ENCODE peak calls at places on chromosomes 12 and 14, in seven cellular contexts. One of them, this sample, is unnamed.

GRCh38 chr12:62766516-62766915 is 168.4 kb downstream of the PPM1H start:
- DNase-seq in fibroblast of lung: no peak
- DNase-seq in MM.1S: no peak
- DNase-seq in neural progenitor cell: no peak
- DNase-seq in neuronal stem cell: no peak
- DNase-seq in GM23248: no peak
- DNase-seq in endothelial cell of umbilical vein: no peak
- DNase-seq in this sample: no peak

GRCh38 chr12:75623631-75624118 is 112.3 kb upstream of the KRR1 start:
- DNase-seq in fibroblast of lung: peak
- DNase-seq in MM.1S: no peak
- DNase-seq in neural progenitor cell: no peak
- DNase-seq in neuronal stem cell: no peak
- DNase-seq in GM23248: peak
- DNase-seq in endothelial cell of umbilical vein: peak
- DNase-seq in this sample: peak

GRCh38 chr12:107374136-107374535 is 280.8 kb upstream of the CRY1 start:
- DNase-seq in fibroblast of lung: no peak
- DNase-seq in MM.1S: no peak
- DNase-seq in neural progenitor cell: no peak
- DNase-seq in neuronal stem cell: no peak
- DNase-seq in GM23248: no peak
- DNase-seq in endothelial cell of umbilical vein: no peak
- DNase-seq in this sample: no peak

GRCh38 chr14:92625213-92625612 is 111.6 kb downstream of the RIN3 start:
- DNase-seq in fibroblast of lung: peak
- DNase-seq in MM.1S: no peak
- DNase-seq in neural progenitor cell: no peak
- DNase-seq in neuronal stem cell: no peak
- DNase-seq in GM23248: peak
- DNase-seq in endothelial cell of umbilical vein: no peak
- DNase-seq in this sample: peak

GRCh38 chr12:132071837-132072384 is 72.2 kb downstream of the DDX51 start:
- DNase-seq in fibroblast of lung: no peak
- DNase-seq in MM.1S: no peak
- DNase-seq in neural progenitor cell: no peak
- DNase-seq in neuronal stem cell: no peak
- DNase-seq in GM23248: no peak
- DNase-seq in endothelial cell of umbilical vein: no peak
- DNase-seq in this sample: peak

GRCh38 chr14:77498984-77499527 is 440 bp upstream of the ISM2 start:
- DNase-seq in fibroblast of lung: no peak
- DNase-seq in MM.1S: no peak
- DNase-seq in neural progenitor cell: peak
- DNase-seq in neuronal stem cell: peak
- DNase-seq in GM23248: peak
- DNase-seq in endothelial cell of umbilical vein: no peak
- DNase-seq in this sample: no peak

GRCh38 chr12:75656650-75657049 is 145.2 kb upstream of the KRR1 start:
- DNase-seq in fibroblast of lung: peak
- DNase-seq in MM.1S: no peak
- DNase-seq in neural progenitor cell: no peak
- DNase-seq in neuronal stem cell: no peak
- DNase-seq in GM23248: peak
- DNase-seq in endothelial cell of umbilical vein: no peak
- DNase-seq in this sample: peak

GRCh38 chr14:68690106-68690960 is 102.5 kb downstream of the ZFP36L1 start:
- DNase-seq in fibroblast of lung: peak
- DNase-seq in MM.1S: no peak
- DNase-seq in neural progenitor cell: peak
- DNase-seq in neuronal stem cell: no peak
- DNase-seq in GM23248: peak
- DNase-seq in endothelial cell of umbilical vein: no peak
- DNase-seq in this sample: no peak

GRCh38 chr12:53098982-53099651 is 1.6 kb downstream of the IGFBP6 start:
- DNase-seq in fibroblast of lung: peak
- DNase-seq in MM.1S: peak
- DNase-seq in neural progenitor cell: peak
- DNase-seq in neuronal stem cell: peak
- DNase-seq in GM23248: peak
- DNase-seq in endothelial cell of umbilical vein: peak
- DNase-seq in this sample: peak

GRCh38 chr14:35366048-35366428 is 38.5 kb downstream of the NFKBIA start:
- DNase-seq in fibroblast of lung: peak
- DNase-seq in MM.1S: no peak
- DNase-seq in neural progenitor cell: no peak
- DNase-seq in neuronal stem cell: no peak
- DNase-seq in GM23248: peak
- DNase-seq in endothelial cell of umbilical vein: peak
- DNase-seq in this sample: no peak

GRCh38 chr12:6784292-6784691 is 5.0 kb upstream of the CD4 start:
- DNase-seq in fibroblast of lung: no peak
- DNase-seq in MM.1S: no peak
- DNase-seq in neural progenitor cell: no peak
- DNase-seq in neuronal stem cell: no peak
- DNase-seq in GM23248: no peak
- DNase-seq in endothelial cell of umbilical vein: no peak
- DNase-seq in this sample: no peak

GRCh38 chr14:70934084-70934483 is 26.8 kb downstream of the PCNX1 start:
- DNase-seq in fibroblast of lung: no peak
- DNase-seq in MM.1S: no peak
- DNase-seq in neural progenitor cell: no peak
- DNase-seq in neuronal stem cell: no peak
- DNase-seq in GM23248: peak
- DNase-seq in endothelial cell of umbilical vein: no peak
- DNase-seq in this sample: no peak

GRCh38 chr12:29207120-29207519 is 58.0 kb downstream of the FAR2 start:
- DNase-seq in fibroblast of lung: peak
- DNase-seq in MM.1S: no peak
- DNase-seq in neural progenitor cell: no peak
- DNase-seq in neuronal stem cell: no peak
- DNase-seq in GM23248: no peak
- DNase-seq in endothelial cell of umbilical vein: peak
- DNase-seq in this sample: no peak

GRCh38 chr12:1179128-1179527 is 188.1 kb downstream of the ERC1 start:
- DNase-seq in fibroblast of lung: no peak
- DNase-seq in MM.1S: no peak
- DNase-seq in neural progenitor cell: no peak
- DNase-seq in neuronal stem cell: no peak
- DNase-seq in GM23248: no peak
- DNase-seq in endothelial cell of umbilical vein: no peak
- DNase-seq in this sample: no peak

GRCh38 chr12:56932867-56933266 is 1.3 kb downstream of the SDR9C7 start:
- DNase-seq in fibroblast of lung: no peak
- DNase-seq in MM.1S: no peak
- DNase-seq in neural progenitor cell: no peak
- DNase-seq in neuronal stem cell: no peak
- DNase-seq in GM23248: no peak
- DNase-seq in endothelial cell of umbilical vein: no peak
- DNase-seq in this sample: peak

GRCh38 chr14:49769171-49769570 is 1.2 kb downstream of the KLHDC2 start:
- DNase-seq in fibroblast of lung: peak
- DNase-seq in MM.1S: no peak
- DNase-seq in neural progenitor cell: peak
- DNase-seq in neuronal stem cell: no peak
- DNase-seq in GM23248: peak
- DNase-seq in endothelial cell of umbilical vein: no peak
- DNase-seq in this sample: peak

GRCh38 chr12:123935956-123936355 is 36.7 kb downstream of the CCDC92 start:
- DNase-seq in fibroblast of lung: no peak
- DNase-seq in MM.1S: no peak
- DNase-seq in neural progenitor cell: no peak
- DNase-seq in neuronal stem cell: no peak
- DNase-seq in GM23248: no peak
- DNase-seq in endothelial cell of umbilical vein: no peak
- DNase-seq in this sample: no peak

GRCh38 chr14:27623782-27624181 is 1025.9 kb upstream of the NOVA1 start:
- DNase-seq in fibroblast of lung: no peak
- DNase-seq in MM.1S: no peak
- DNase-seq in neural progenitor cell: no peak
- DNase-seq in neuronal stem cell: no peak
- DNase-seq in GM23248: no peak
- DNase-seq in endothelial cell of umbilical vein: no peak
- DNase-seq in this sample: no peak

GRCh38 chr14:91169951-91170350 is 56.1 kb downstream of the DGLUCY start:
- DNase-seq in fibroblast of lung: no peak
- DNase-seq in MM.1S: no peak
- DNase-seq in neural progenitor cell: no peak
- DNase-seq in neuronal stem cell: no peak
- DNase-seq in GM23248: no peak
- DNase-seq in endothelial cell of umbilical vein: no peak
- DNase-seq in this sample: no peak

GRCh38 chr12:124389537-124390441 is 94.9 kb downstream of the RFLNA start:
- DNase-seq in fibroblast of lung: no peak
- DNase-seq in MM.1S: no peak
- DNase-seq in neural progenitor cell: peak
- DNase-seq in neuronal stem cell: peak
- DNase-seq in GM23248: no peak
- DNase-seq in endothelial cell of umbilical vein: no peak
- DNase-seq in this sample: no peak

GRCh38 chr12:109483346-109483745 is 5.9 kb downstream of the UBE3B start:
- DNase-seq in fibroblast of lung: no peak
- DNase-seq in MM.1S: no peak
- DNase-seq in neural progenitor cell: no peak
- DNase-seq in neuronal stem cell: no peak
- DNase-seq in GM23248: no peak
- DNase-seq in endothelial cell of umbilical vein: no peak
- DNase-seq in this sample: no peak

GRCh38 chr12:10722502-10722904 is 620 bp downstream of the YBX3 start:
- DNase-seq in fibroblast of lung: peak
- DNase-seq in MM.1S: peak
- DNase-seq in neural progenitor cell: peak
- DNase-seq in neuronal stem cell: peak
- DNase-seq in GM23248: peak
- DNase-seq in endothelial cell of umbilical vein: no peak
- DNase-seq in this sample: peak

GRCh38 chr12:121400332-121401139 is 618 bp downstream of the RNF34 start:
- DNase-seq in fibroblast of lung: peak
- DNase-seq in MM.1S: peak
- DNase-seq in neural progenitor cell: peak
- DNase-seq in neuronal stem cell: peak
- DNase-seq in GM23248: peak
- DNase-seq in endothelial cell of umbilical vein: peak
- DNase-seq in this sample: peak

GRCh38 chr12:82723891-82724290 is 37.2 kb downstream of the TMTC2 start:
- DNase-seq in fibroblast of lung: no peak
- DNase-seq in MM.1S: no peak
- DNase-seq in neural progenitor cell: no peak
- DNase-seq in neuronal stem cell: no peak
- DNase-seq in GM23248: no peak
- DNase-seq in endothelial cell of umbilical vein: no peak
- DNase-seq in this sample: no peak

GRCh38 chr12:57727758-57728395 is 10.7 kb downstream of the AGAP2 start:
- DNase-seq in fibroblast of lung: no peak
- DNase-seq in MM.1S: no peak
- DNase-seq in neural progenitor cell: peak
- DNase-seq in neuronal stem cell: no peak
- DNase-seq in GM23248: no peak
- DNase-seq in endothelial cell of umbilical vein: no peak
- DNase-seq in this sample: no peak

GRCh38 chr12:65597527-65597926 is 226.8 kb upstream of the HMGA2 start:
- DNase-seq in fibroblast of lung: peak
- DNase-seq in MM.1S: no peak
- DNase-seq in neural progenitor cell: no peak
- DNase-seq in neuronal stem cell: no peak
- DNase-seq in GM23248: no peak
- DNase-seq in endothelial cell of umbilical vein: no peak
- DNase-seq in this sample: peak

DNA sequence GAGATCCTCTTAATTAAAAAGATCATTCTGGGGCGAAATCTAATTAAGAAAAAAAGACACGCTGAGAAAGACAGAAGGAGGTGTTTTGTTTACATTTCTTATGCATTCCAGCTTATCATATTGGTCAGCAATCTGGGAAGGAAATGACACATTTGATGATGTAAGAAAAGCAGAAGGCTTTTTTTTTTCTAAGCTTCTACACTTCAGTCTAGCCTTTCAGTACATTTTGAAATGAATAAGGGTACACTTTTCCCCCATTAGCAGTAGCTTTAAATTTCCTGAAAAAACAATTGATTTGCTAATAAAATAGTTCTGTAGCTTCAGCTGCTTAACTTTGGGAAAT is 5.9 kb upstream of the GSC start:
- DNase-seq in fibroblast of lung: peak
- DNase-seq in MM.1S: no peak
- DNase-seq in neural progenitor cell: no peak
- DNase-seq in neuronal stem cell: no peak
- DNase-seq in GM23248: peak
- DNase-seq in endothelial cell of umbilical vein: no peak
- DNase-seq in this sample: no peak
- H3K9ac ChIP-seq in fibroblast of lung: no peak
- H3K9ac ChIP-seq in MM.1S: no peak
- H3K9ac ChIP-seq in neural progenitor cell: no peak
- H3K9ac ChIP-seq in neuronal stem cell: no peak
- H3K9ac ChIP-seq in GM23248: no peak
- H3K9ac ChIP-seq in endothelial cell of umbilical vein: no peak
- H3K9ac ChIP-seq in this sample: no peak

GRCh38 chr14:20428010-20428365 is 8.0 kb downstream of the KLHL33 start:
- DNase-seq in fibroblast of lung: no peak
- DNase-seq in MM.1S: no peak
- DNase-seq in neural progenitor cell: no peak
- DNase-seq in neuronal stem cell: no peak
- DNase-seq in GM23248: no peak
- DNase-seq in endothelial cell of umbilical vein: no peak
- DNase-seq in this sample: no peak
- H3K27ac ChIP-seq in fibroblast of lung: no peak
- H3K27ac ChIP-seq in MM.1S: peak
- H3K27ac ChIP-seq in neural progenitor cell: no peak
- H3K27ac ChIP-seq in neuronal stem cell: no peak
- H3K27ac ChIP-seq in GM23248: no peak
- H3K27ac ChIP-seq in endothelial cell of umbilical vein: peak
- H3K27ac ChIP-seq in this sample: no peak

GRCh38 chr12:118346895-118347294 is 25.8 kb downstream of the TAOK3 start:
- DNase-seq in fibroblast of lung: no peak
- DNase-seq in MM.1S: no peak
- DNase-seq in neural progenitor cell: no peak
- DNase-seq in neuronal stem cell: no peak
- DNase-seq in GM23248: no peak
- DNase-seq in endothelial cell of umbilical vein: no peak
- DNase-seq in this sample: no peak

GRCh38 chr12:118342115-118342514 is 30.6 kb downstream of the TAOK3 start:
- DNase-seq in fibroblast of lung: no peak
- DNase-seq in MM.1S: no peak
- DNase-seq in neural progenitor cell: no peak
- DNase-seq in neuronal stem cell: no peak
- DNase-seq in GM23248: no peak
- DNase-seq in endothelial cell of umbilical vein: no peak
- DNase-seq in this sample: no peak

GRCh38 chr12:118345355-118345754 is 27.4 kb downstream of the TAOK3 start:
- DNase-seq in fibroblast of lung: no peak
- DNase-seq in MM.1S: no peak
- DNase-seq in neural progenitor cell: no peak
- DNase-seq in neuronal stem cell: no peak
- DNase-seq in GM23248: no peak
- DNase-seq in endothelial cell of umbilical vein: no peak
- DNase-seq in this sample: no peak

GRCh38 chr12:118344829-118345228 is 27.9 kb downstream of the TAOK3 start:
- DNase-seq in fibroblast of lung: no peak
- DNase-seq in MM.1S: no peak
- DNase-seq in neural progenitor cell: no peak
- DNase-seq in neuronal stem cell: no peak
- DNase-seq in GM23248: no peak
- DNase-seq in endothelial cell of umbilical vein: no peak
- DNase-seq in this sample: no peak
- H3K9ac ChIP-seq in fibroblast of lung: no peak
- H3K9ac ChIP-seq in MM.1S: no peak
- H3K9ac ChIP-seq in neural progenitor cell: no peak
- H3K9ac ChIP-seq in neuronal stem cell: no peak
- H3K9ac ChIP-seq in GM23248: no peak
- H3K9ac ChIP-seq in endothelial cell of umbilical vein: no peak
- H3K9ac ChIP-seq in this sample: no peak

GRCh38 chr12:91100901-91101300 is 10.4 kb downstream of the LUM start:
- DNase-seq in fibroblast of lung: peak
- DNase-seq in MM.1S: no peak
- DNase-seq in neural progenitor cell: no peak
- DNase-seq in neuronal stem cell: no peak
- DNase-seq in GM23248: peak
- DNase-seq in endothelial cell of umbilical vein: no peak
- DNase-seq in this sample: no peak
- H3K27ac ChIP-seq in fibroblast of lung: no peak
- H3K27ac ChIP-seq in MM.1S: no peak
- H3K27ac ChIP-seq in neural progenitor cell: no peak
- H3K27ac ChIP-seq in neuronal stem cell: no peak
- H3K27ac ChIP-seq in GM23248: peak
- H3K27ac ChIP-seq in endothelial cell of umbilical vein: no peak
- H3K27ac ChIP-seq in this sample: no peak

This sample was measured in mammary epithelial cell.